ENCODE peak calls at places on chromosome 1, in ten cellular contexts. One of them, this sample, is unnamed.

GRCh38 chr1:108831225-108831624 is 25.7 kb downstream of the AKNAD1 start:
- DNase-seq in HuH-7.5: no peak
- DNase-seq in ACHN: no peak
- DNase-seq in activated naive CD4-positive, alpha-beta T cell: no peak
- DNase-seq in MG63: peak
- DNase-seq in AG20443: peak
- DNase-seq in epithelial cell of proximal tubule: no peak
- DNase-seq in amygdala: no peak
- DNase-seq in left cardiac atrium: no peak
- DNase-seq in posterior cingulate gyrus: no peak
- DNase-seq in this sample: no peak

GRCh38 chr1:233364026-233364425 is 36.5 kb downstream of the MAP3K21 start:
- DNase-seq in AG20443: no peak
- DNase-seq in left cardiac atrium: no peak
- DNase-seq in MG63: no peak
- DNase-seq in epithelial cell of proximal tubule: no peak
- DNase-seq in posterior cingulate gyrus: no peak
- DNase-seq in activated naive CD4-positive, alpha-beta T cell: no peak
- DNase-seq in HuH-7.5: no peak
- DNase-seq in ACHN: peak
- DNase-seq in amygdala: no peak
- DNase-seq in this sample: no peak

GRCh38 chr1:228146761-228147693 is 2.7 kb upstream of the GJC2 start:
- DNase-seq in posterior cingulate gyrus: no peak
- DNase-seq in AG20443: no peak
- DNase-seq in amygdala: no peak
- DNase-seq in ACHN: no peak
- DNase-seq in left cardiac atrium: peak
- DNase-seq in MG63: no peak
- DNase-seq in HuH-7.5: peak
- DNase-seq in activated naive CD4-positive, alpha-beta T cell: no peak
- DNase-seq in epithelial cell of proximal tubule: no peak
- DNase-seq in this sample: no peak

GRCh38 chr1:196527941-196528340 is 80.3 kb downstream of the KCNT2 start:
- DNase-seq in left cardiac atrium: no peak
- DNase-seq in HuH-7.5: no peak
- DNase-seq in activated naive CD4-positive, alpha-beta T cell: no peak
- DNase-seq in epithelial cell of proximal tubule: no peak
- DNase-seq in amygdala: no peak
- DNase-seq in posterior cingulate gyrus: no peak
- DNase-seq in ACHN: no peak
- DNase-seq in MG63: no peak
- DNase-seq in AG20443: no peak
- DNase-seq in this sample: no peak

GRCh38 chr1:114105401-114105979 is 48.2 kb downstream of the SYT6 start:
- DNase-seq in epithelial cell of proximal tubule: no peak
- DNase-seq in MG63: no peak
- DNase-seq in amygdala: no peak
- DNase-seq in ACHN: no peak
- DNase-seq in HuH-7.5: no peak
- DNase-seq in activated naive CD4-positive, alpha-beta T cell: no peak
- DNase-seq in AG20443: peak
- DNase-seq in posterior cingulate gyrus: no peak
- DNase-seq in left cardiac atrium: no peak
- DNase-seq in this sample: no peak

GRCh38 chr1:204473415-204473965 is 21.1 kb downstream of the PIK3C2B start:
- DNase-seq in activated naive CD4-positive, alpha-beta T cell: no peak
- DNase-seq in HuH-7.5: no peak
- DNase-seq in AG20443: no peak
- DNase-seq in MG63: no peak
- DNase-seq in ACHN: no peak
- DNase-seq in epithelial cell of proximal tubule: no peak
- DNase-seq in posterior cingulate gyrus: no peak
- DNase-seq in left cardiac atrium: no peak
- DNase-seq in amygdala: no peak
- DNase-seq in this sample: no peak

GRCh38 chr1:19445417-19446342 is 39.7 kb downstream of the CAPZB start:
- DNase-seq in posterior cingulate gyrus: no peak
- DNase-seq in left cardiac atrium: no peak
- DNase-seq in epithelial cell of proximal tubule: no peak
- DNase-seq in HuH-7.5: peak
- DNase-seq in AG20443: peak
- DNase-seq in amygdala: no peak
- DNase-seq in activated naive CD4-positive, alpha-beta T cell: no peak
- DNase-seq in ACHN: peak
- DNase-seq in MG63: peak
- DNase-seq in this sample: no peak

GRCh38 chr1:39753132-39754025 is 14.7 kb downstream of the PPIE start:
- DNase-seq in amygdala: no peak
- DNase-seq in MG63: peak
- DNase-seq in posterior cingulate gyrus: no peak
- DNase-seq in activated naive CD4-positive, alpha-beta T cell: no peak
- DNase-seq in left cardiac atrium: no peak
- DNase-seq in AG20443: no peak
- DNase-seq in HuH-7.5: no peak
- DNase-seq in epithelial cell of proximal tubule: no peak
- DNase-seq in ACHN: no peak
- DNase-seq in this sample: no peak

GRCh38 chr1:6185635-6186382 is 5.7 kb upstream of the CHD5 start:
- DNase-seq in MG63: no peak
- DNase-seq in amygdala: no peak
- DNase-seq in activated naive CD4-positive, alpha-beta T cell: no peak
- DNase-seq in epithelial cell of proximal tubule: no peak
- DNase-seq in HuH-7.5: peak
- DNase-seq in AG20443: peak
- DNase-seq in left cardiac atrium: no peak
- DNase-seq in posterior cingulate gyrus: no peak
- DNase-seq in ACHN: peak
- DNase-seq in this sample: no peak

GRCh38 chr1:201269900-201270410 is 13.4 kb upstream of the PKP1 start:
- DNase-seq in ACHN: no peak
- DNase-seq in left cardiac atrium: no peak
- DNase-seq in epithelial cell of proximal tubule: no peak
- DNase-seq in posterior cingulate gyrus: no peak
- DNase-seq in AG20443: no peak
- DNase-seq in activated naive CD4-positive, alpha-beta T cell: no peak
- DNase-seq in amygdala: no peak
- DNase-seq in MG63: no peak
- DNase-seq in HuH-7.5: no peak
- DNase-seq in this sample: no peak

GRCh38 chr1:153543738-153544135 is 1.9 kb downstream of the S100A4 start:
- DNase-seq in activated naive CD4-positive, alpha-beta T cell: no peak
- DNase-seq in HuH-7.5: no peak
- DNase-seq in left cardiac atrium: no peak
- DNase-seq in ACHN: no peak
- DNase-seq in MG63: no peak
- DNase-seq in amygdala: no peak
- DNase-seq in epithelial cell of proximal tubule: no peak
- DNase-seq in posterior cingulate gyrus: no peak
- DNase-seq in AG20443: no peak
- DNase-seq in this sample: no peak

GRCh38 chr1:58883037-58883887 is 99.4 kb upstream of the JUN start:
- DNase-seq in ACHN: peak
- DNase-seq in AG20443: peak
- DNase-seq in HuH-7.5: no peak
- DNase-seq in epithelial cell of proximal tubule: peak
- DNase-seq in amygdala: no peak
- DNase-seq in MG63: peak
- DNase-seq in posterior cingulate gyrus: no peak
- DNase-seq in left cardiac atrium: peak
- DNase-seq in activated naive CD4-positive, alpha-beta T cell: no peak
- DNase-seq in this sample: peak

GRCh38 chr1:205344010-205344808 is 12.5 kb downstream of the KLHDC8A start:
- DNase-seq in activated naive CD4-positive, alpha-beta T cell: no peak
- DNase-seq in left cardiac atrium: no peak
- DNase-seq in epithelial cell of proximal tubule: no peak
- DNase-seq in amygdala: no peak
- DNase-seq in posterior cingulate gyrus: peak
- DNase-seq in AG20443: peak
- DNase-seq in HuH-7.5: no peak
- DNase-seq in MG63: peak
- DNase-seq in ACHN: no peak
- DNase-seq in this sample: peak

GRCh38 chr1:182955596-182956588 is 2.9 kb upstream of the SHCBP1L start:
- DNase-seq in left cardiac atrium: no peak
- DNase-seq in HuH-7.5: no peak
- DNase-seq in ACHN: peak
- DNase-seq in amygdala: no peak
- DNase-seq in epithelial cell of proximal tubule: peak
- DNase-seq in activated naive CD4-positive, alpha-beta T cell: no peak
- DNase-seq in MG63: peak
- DNase-seq in AG20443: peak
- DNase-seq in posterior cingulate gyrus: no peak
- DNase-seq in this sample: no peak

GRCh38 chr1:109523706-109524105 is 14.2 kb upstream of the AMIGO1 start:
- DNase-seq in HuH-7.5: no peak
- DNase-seq in activated naive CD4-positive, alpha-beta T cell: no peak
- DNase-seq in MG63: no peak
- DNase-seq in ACHN: no peak
- DNase-seq in epithelial cell of proximal tubule: no peak
- DNase-seq in amygdala: no peak
- DNase-seq in AG20443: no peak
- DNase-seq in posterior cingulate gyrus: no peak
- DNase-seq in left cardiac atrium: no peak
- DNase-seq in this sample: no peak

GRCh38 chr1:208917281-208917680 is 666.2 kb upstream of the CAMK1G start:
- DNase-seq in MG63: no peak
- DNase-seq in activated naive CD4-positive, alpha-beta T cell: no peak
- DNase-seq in posterior cingulate gyrus: no peak
- DNase-seq in ACHN: no peak
- DNase-seq in epithelial cell of proximal tubule: no peak
- DNase-seq in amygdala: no peak
- DNase-seq in HuH-7.5: no peak
- DNase-seq in left cardiac atrium: no peak
- DNase-seq in AG20443: no peak
- DNase-seq in this sample: no peak

GRCh38 chr1:162661336-162661735 is 29.1 kb downstream of the DDR2 start:
- DNase-seq in amygdala: no peak
- DNase-seq in HuH-7.5: no peak
- DNase-seq in AG20443: no peak
- DNase-seq in posterior cingulate gyrus: no peak
- DNase-seq in left cardiac atrium: no peak
- DNase-seq in activated naive CD4-positive, alpha-beta T cell: no peak
- DNase-seq in ACHN: no peak
- DNase-seq in epithelial cell of proximal tubule: no peak
- DNase-seq in MG63: no peak
- DNase-seq in this sample: no peak

GRCh38 chr1:195530961-195531360 is 1077.3 kb downstream of the KCNT2 start:
- DNase-seq in left cardiac atrium: no peak
- DNase-seq in HuH-7.5: no peak
- DNase-seq in ACHN: no peak
- DNase-seq in amygdala: no peak
- DNase-seq in activated naive CD4-positive, alpha-beta T cell: no peak
- DNase-seq in MG63: no peak
- DNase-seq in AG20443: no peak
- DNase-seq in epithelial cell of proximal tubule: no peak
- DNase-seq in posterior cingulate gyrus: no peak
- DNase-seq in this sample: no peak

GRCh38 chr1:7861452-7861851 is 8.6 kb upstream of the UTS2 start:
- DNase-seq in ACHN: no peak
- DNase-seq in activated naive CD4-positive, alpha-beta T cell: no peak
- DNase-seq in left cardiac atrium: no peak
- DNase-seq in MG63: no peak
- DNase-seq in posterior cingulate gyrus: no peak
- DNase-seq in epithelial cell of proximal tubule: no peak
- DNase-seq in HuH-7.5: no peak
- DNase-seq in AG20443: no peak
- DNase-seq in amygdala: no peak
- DNase-seq in this sample: no peak

GRCh38 chr1:61092643-61093042 is 10.3 kb downstream of the NFIA start:
- DNase-seq in AG20443: no peak
- DNase-seq in MG63: no peak
- DNase-seq in HuH-7.5: no peak
- DNase-seq in posterior cingulate gyrus: no peak
- DNase-seq in activated naive CD4-positive, alpha-beta T cell: no peak
- DNase-seq in amygdala: no peak
- DNase-seq in left cardiac atrium: no peak
- DNase-seq in ACHN: no peak
- DNase-seq in epithelial cell of proximal tubule: no peak
- DNase-seq in this sample: no peak

This sample was measured in frontal cortex.